ENCODE peak calls at places on chromosomes 3 and 15, in eight cellular contexts. J, R, T, Z, F, O, L and Q are unnamed samples.

GRCh38 chr15:40793216-40793989 is 13.5 kb upstream of the ZFYVE19 start:
- DNase-seq in R (peak), F (peak), Z (no peak), J (peak), T (no peak), L (peak), O (no peak), Q (no peak)

GRCh38 chr15:68432665-68433064 is 702 bp upstream of the ITGA11 start:
- DNase-seq in L (no peak), J (no peak), Z (no peak), T (no peak), O (no peak), F (no peak), R (no peak), Q (peak)

GRCh38 chr15:20348900-20349773 is 192.5 kb downstream of the GOLGA6L6 start:
- DNase-seq in T (no peak), O (no peak), R (no peak), F (no peak), J (no peak), L (no peak), Z (peak), Q (peak)

GRCh38 chr15:25246641-25247417 is 192.0 kb downstream of the UBE3A start:
- DNase-seq in R (no peak), O (no peak), L (no peak), Z (peak), F (no peak), J (no peak), T (no peak), Q (no peak)

GRCh38 chr3:67719333-67719732 is 64.9 kb upstream of the SUCLG2 start:
- DNase-seq in L (no peak), F (peak), T (no peak), Z (no peak), O (no peak), J (no peak), R (peak), Q (no peak)

GRCh38 chr15:31338879-31339557 is 12.4 kb downstream of the KLF13 start:
- DNase-seq in F (peak), Z (no peak), T (peak), R (peak), J (no peak), L (peak), O (no peak), Q (peak)

GRCh38 chr3:196868297-196868661 is 559 bp downstream of the SENP5 start:
- DNase-seq in L (no peak), O (peak), Z (no peak), F (no peak), J (peak), T (peak), R (peak), Q (peak)

GRCh38 chr3:138114431-138114918 is 933 bp downstream of the DZIP1L start:
- DNase-seq in J (peak), L (peak), R (no peak), Z (no peak), T (no peak), F (peak), O (peak), Q (no peak)

GRCh38 chr15:77821188-77821958 is 188.7 kb upstream of the LINGO1 start:
- DNase-seq in T (peak), L (peak), Z (no peak), O (peak), J (peak), F (peak), R (peak), Q (peak)

GRCh38 chr15:40072216-40072990 is 33.4 kb upstream of the SRP14 start:
- DNase-seq in J (no peak), Z (no peak), T (peak), L (no peak), R (no peak), F (no peak), O (no peak), Q (no peak)

GRCh38 chr3:151086484-151087456 is 1.3 kb downstream of the MED12L start:
- DNase-seq in T (peak), L (peak), R (peak), O (peak), J (peak), F (peak), Z (peak), Q (peak)

GRCh38 chr15:57592426-57592825 is 722 bp downstream of the MYZAP start:
- DNase-seq in O (no peak), L (no peak), J (no peak), Z (no peak), R (no peak), T (no peak), F (no peak), Q (no peak)

GRCh38 chr3:130971208-130971607 is 55.4 kb downstream of the ASTE1 start:
- DNase-seq in F (peak), T (no peak), J (no peak), R (peak), Z (no peak), L (no peak), O (no peak), Q (no peak)

DNA sequence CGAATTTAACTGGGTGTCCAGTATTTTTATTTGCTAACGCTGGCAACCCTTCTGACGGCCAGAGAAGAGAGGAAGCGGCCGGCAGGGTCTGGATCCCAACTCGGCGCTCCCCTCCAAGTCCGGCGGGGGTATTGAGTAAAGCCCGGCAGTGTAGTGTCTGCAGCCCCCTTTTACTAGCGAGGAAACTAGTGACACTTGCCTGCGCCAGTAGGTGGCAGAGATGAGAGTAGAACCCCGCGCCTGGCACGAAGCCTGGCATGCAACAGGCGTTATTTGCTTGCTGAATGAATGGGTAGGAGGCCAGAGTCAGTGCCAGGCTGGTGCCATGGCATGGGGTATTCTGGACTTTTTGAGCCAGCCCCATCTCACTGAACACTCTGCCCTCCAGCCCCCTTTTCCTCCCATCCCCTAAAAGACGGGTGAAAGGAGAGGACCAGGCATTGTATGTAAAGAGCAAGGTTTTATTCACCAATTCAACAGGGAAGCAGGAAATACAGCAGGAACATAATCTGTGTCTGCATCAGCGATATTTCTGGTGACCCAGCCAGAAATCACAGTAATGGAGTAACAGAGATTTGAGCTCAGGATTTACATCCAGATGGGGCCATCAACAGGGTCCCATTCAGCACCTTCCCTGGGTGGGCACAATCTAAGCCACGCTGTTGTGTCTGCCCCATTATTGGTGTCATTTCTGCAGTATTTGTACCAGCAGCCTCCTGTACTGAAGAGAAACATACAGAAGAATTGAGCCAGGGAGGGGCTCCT is 788 bp upstream of the WDR73 start:
- DNase-seq in R (peak), J (peak), F (peak), Z (peak), T (peak), O (peak), L (peak), Q (peak)
- TF ChIP-seq CTCF in R (peak), J (peak), F (peak), Z (peak), T (peak), O (peak), L (peak), Q (peak)

GRCh38 chr3:111616417-111617105 is 21.4 kb upstream of the ZBED2 start:
- DNase-seq in Z (no peak), O (no peak), F (peak), L (peak), J (peak), T (no peak), R (peak), Q (no peak)
- TF ChIP-seq CTCF in Z (no peak), O (no peak), F (peak), L (no peak), J (peak), T (no peak), R (peak), Q (peak)

GRCh38 chr3:149366031-149366430 is 11.4 kb downstream of the TM4SF1 start:
- DNase-seq in L (no peak), R (peak), J (no peak), F (peak), O (no peak), T (no peak), Z (no peak), Q (no peak)

GRCh38 chr3:149368850-149369497 is 8.5 kb downstream of the TM4SF1 start:
- DNase-seq in T (no peak), R (peak), L (peak), Z (no peak), F (peak), J (no peak), O (no peak), Q (no peak)

GRCh38 chr3:149367021-149367840 is 10.2 kb downstream of the TM4SF1 start:
- DNase-seq in F (peak), J (peak), R (peak), T (no peak), Z (no peak), O (no peak), L (peak), Q (no peak)

GRCh38 chr3:149369991-149370866 is 7.2 kb downstream of the TM4SF1 start:
- DNase-seq in L (peak), Z (no peak), R (peak), T (no peak), O (peak), J (no peak), F (peak), Q (no peak)

DNA sequence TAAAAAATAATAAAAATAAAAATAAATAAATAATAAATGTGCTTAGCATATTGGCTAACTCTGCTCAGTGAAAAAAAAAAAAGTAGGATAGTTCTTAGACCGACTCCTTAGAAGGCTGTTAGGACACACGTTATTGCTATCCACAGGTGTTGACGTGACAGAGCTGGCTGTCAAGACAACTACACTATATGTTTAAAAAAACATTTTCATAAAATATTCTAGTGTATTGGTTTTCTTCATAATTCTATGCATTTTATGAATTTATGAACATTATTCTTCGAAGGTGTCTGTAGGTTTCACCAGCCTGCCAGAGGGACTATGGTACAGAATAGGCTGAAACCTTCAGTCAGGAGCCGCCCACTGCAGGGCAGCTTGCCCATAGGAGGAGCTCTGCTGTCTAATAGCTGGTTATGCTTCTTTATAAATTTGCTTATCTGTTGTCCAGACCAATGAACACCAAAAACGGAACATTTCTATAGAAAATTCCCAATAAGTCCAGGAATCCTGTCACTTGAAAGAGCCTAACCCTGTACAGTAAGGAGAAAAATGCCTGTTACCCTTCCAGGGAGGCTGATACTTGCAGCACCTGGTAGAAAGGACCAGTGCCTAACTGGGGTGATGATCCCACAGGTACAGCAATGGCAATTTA is 9.1 kb downstream of the TM4SF1 start:
- DNase-seq in Z (no peak), O (no peak), J (peak), T (no peak), L (no peak), R (peak), F (peak), Q (no peak)
- TF ChIP-seq CTCF in Z (no peak), O (no peak), J (no peak), T (no peak), L (no peak), R (peak), F (peak), Q (no peak)

GRCh38 chr15:79031821-79032220 is 58.8 kb downstream of the RASGRF1 start:
- DNase-seq in R (no peak), O (no peak), T (no peak), F (no peak), J (no peak), Z (no peak), L (no peak), Q (no peak)

GRCh38 chr15:79028411-79028964 is 62.1 kb downstream of the RASGRF1 start:
- DNase-seq in O (peak), R (peak), F (peak), Z (no peak), L (peak), T (no peak), J (peak), Q (peak)

GRCh38 chr15:79032656-79033055 is 57.9 kb downstream of the RASGRF1 start:
- DNase-seq in F (no peak), O (no peak), L (no peak), Z (no peak), R (no peak), J (no peak), T (no peak), Q (no peak)

GRCh38 chr15:79031201-79031600 is 59.4 kb downstream of the RASGRF1 start:
- DNase-seq in T (no peak), R (no peak), O (no peak), J (no peak), L (no peak), Z (no peak), F (no peak), Q (no peak)

GRCh38 chr15:79030470-79030869 is 60.1 kb downstream of the RASGRF1 start:
- DNase-seq in J (no peak), L (no peak), R (no peak), Z (no peak), O (no peak), F (no peak), T (no peak), Q (no peak)
- TF ChIP-seq CTCF in J (no peak), L (peak), R (peak), Z (no peak), O (peak), F (no peak), T (no peak), Q (no peak)

GRCh38 chr3:89113887-89114840 is 6.7 kb downstream of the EPHA3 start:
- DNase-seq in R (peak), F (peak), J (peak), T (peak), Z (no peak), L (peak), O (peak), Q (peak)

GRCh38 chr3:89116486-89116885 is 9.1 kb downstream of the EPHA3 start:
- DNase-seq in F (no peak), O (no peak), Z (no peak), T (no peak), L (no peak), J (no peak), R (no peak), Q (no peak)

GRCh38 chr3:89113344-89113743 is 5.9 kb downstream of the EPHA3 start:
- DNase-seq in J (no peak), F (no peak), Z (no peak), R (no peak), L (no peak), T (no peak), O (no peak), Q (no peak)

DNA sequence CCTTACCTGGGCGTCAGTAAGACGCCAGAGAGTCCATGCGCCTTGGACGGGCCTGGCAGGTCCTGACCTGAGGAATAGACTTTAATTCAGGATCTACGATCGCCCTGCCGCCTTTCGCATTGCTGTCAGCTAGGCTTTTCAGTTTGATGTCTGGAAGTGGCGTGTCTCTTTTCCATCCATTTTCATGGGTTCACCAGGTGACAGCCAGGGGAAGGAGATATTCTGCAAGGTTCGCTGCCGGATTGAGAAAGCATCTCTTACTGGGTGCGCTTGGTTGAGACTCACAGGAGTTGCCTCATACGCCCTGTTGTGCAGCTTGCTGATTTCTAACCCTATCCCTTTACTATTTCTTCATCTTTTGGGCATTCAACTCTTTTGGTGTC is 7.4 kb downstream of the EPHA3 start:
- DNase-seq in R (no peak), Z (no peak), L (no peak), O (no peak), F (no peak), J (peak), T (no peak), Q (no peak)
- TF ChIP-seq CTCF in R (peak), Z (no peak), L (no peak), O (no peak), F (no peak), J (no peak), T (no peak), Q (no peak)

GRCh38 chr3:50173685-50174516 is 17.5 kb upstream of the GNAT1 start:
- DNase-seq in J (no peak), O (no peak), Z (no peak), T (no peak), R (no peak), L (no peak), F (no peak), Q (no peak)
- TF ChIP-seq CTCF in J (no peak), O (no peak), Z (no peak), T (no peak), R (peak), L (no peak), F (peak), Q (no peak)

GRCh38 chr3:129482721-129483120 is 42.7 kb downstream of the IFT122 start:
- DNase-seq in R (no peak), Z (no peak), O (peak), J (no peak), T (no peak), F (no peak), L (no peak), Q (no peak)
- TF ChIP-seq CTCF in R (no peak), Z (no peak), O (peak), J (no peak), T (peak), F (peak), L (peak), Q (peak)

GRCh38 chr3:38046821-38047220 is 7.8 kb downstream of the DLEC1 start:
- DNase-seq in F (no peak), T (no peak), J (no peak), L (no peak), R (no peak), O (no peak), Z (no peak), Q (no peak)

GRCh38 chr3:38054166-38054991 is 15.4 kb downstream of the DLEC1 start:
- DNase-seq in R (no peak), Z (no peak), L (no peak), O (no peak), F (no peak), J (no peak), T (no peak), Q (peak)

GRCh38 chr3:38047896-38048295 is 8.9 kb downstream of the DLEC1 start:
- DNase-seq in R (no peak), T (no peak), J (no peak), O (no peak), L (no peak), F (no peak), Z (no peak), Q (no peak)

GRCh38 chr3:38049358-38050126 is 10.5 kb downstream of the DLEC1 start:
- DNase-seq in R (no peak), O (no peak), J (no peak), L (peak), T (no peak), F (no peak), Z (no peak), Q (no peak)

GRCh38 chr3:38051131-38051530 is 12.1 kb downstream of the DLEC1 start:
- DNase-seq in L (no peak), F (no peak), J (no peak), Z (no peak), R (no peak), T (no peak), O (no peak), Q (no peak)
- TF ChIP-seq CTCF in L (no peak), F (no peak), J (no peak), Z (no peak), R (no peak), T (no peak), O (no peak), Q (no peak)